ENCODE peak calls at places on chromosomes 11 and 22, in four cellular contexts. One of them, this sample, is unnamed.

GRCh38 chr11:30128269-30128932 is 102.4 kb upstream of the FSHB start:
- DNase-seq in HCT116: peak; percentile 12
- DNase-seq in GM23338: peak; percentile 68
- DNase-seq in OCI-LY7: peak; percentile 37
- DNase-seq in this sample: peak; percentile 80

GRCh38 chr22:50326959-50327710 is at the start of gene DENND6B:
- DNase-seq in GM23338: peak; percentile 85
- DNase-seq in OCI-LY7: peak; percentile 87
- DNase-seq in HCT116: no peak
- DNase-seq in this sample: peak; percentile 93

GRCh38 chr11:68213135-68213515 is at the start of gene KMT5B:
- DNase-seq in OCI-LY7: no peak
- DNase-seq in GM23338: peak; percentile 72
- DNase-seq in HCT116: peak; percentile 12
- DNase-seq in this sample: no peak

GRCh38 chr22:48254311-48254873 is 1491.9 kb downstream of the TBC1D22A start:
- DNase-seq in OCI-LY7: no peak
- DNase-seq in GM23338: no peak
- DNase-seq in HCT116: no peak
- DNase-seq in this sample: no peak

GRCh38 chr11:62402226-62402625 is 16.6 kb upstream of the SCGB1A1 start:
- DNase-seq in OCI-LY7: no peak
- DNase-seq in GM23338: no peak
- DNase-seq in HCT116: no peak
- DNase-seq in this sample: peak; percentile 57

GRCh38 chr22:17920145-17920605 is 104.2 kb downstream of the MICAL3 start:
- DNase-seq in HCT116: no peak
- DNase-seq in GM23338: peak; percentile 69
- DNase-seq in OCI-LY7: no peak
- DNase-seq in this sample: no peak

GRCh38 chr11:1844221-1845094 is 5.7 kb downstream of the TNNI2 start:
- DNase-seq in GM23338: no peak
- DNase-seq in OCI-LY7: no peak
- DNase-seq in HCT116: no peak
- DNase-seq in this sample: no peak

GRCh38 chr11:19253149-19253540 is 12.4 kb upstream of the E2F8 start:
- DNase-seq in HCT116: no peak
- DNase-seq in GM23338: no peak
- DNase-seq in OCI-LY7: no peak
- DNase-seq in this sample: no peak

GRCh38 chr11:45102361-45102809 is 44.1 kb upstream of the PRDM11 start:
- DNase-seq in HCT116: no peak
- DNase-seq in OCI-LY7: no peak
- DNase-seq in GM23338: no peak
- DNase-seq in this sample: peak; percentile 27

GRCh38 chr22:45871721-45872120 is 105.2 kb downstream of the WNT7B start:
- DNase-seq in HCT116: no peak
- DNase-seq in OCI-LY7: no peak
- DNase-seq in GM23338: no peak
- DNase-seq in this sample: no peak

GRCh38 chr22:50057292-50057867 is 718 bp downstream of the TTLL8 start:
- DNase-seq in HCT116: no peak
- DNase-seq in OCI-LY7: no peak
- DNase-seq in GM23338: no peak
- DNase-seq in this sample: no peak

GRCh38 chr11:96388891-96389603 is 665 bp downstream of the CCDC82 start:
- DNase-seq in HCT116: peak; percentile 18
- DNase-seq in OCI-LY7: peak; percentile 62
- DNase-seq in GM23338: peak; percentile 88
- DNase-seq in this sample: peak; percentile 77

GRCh38 chr11:35246725-35247124 is 107.8 kb downstream of the CD44 start:
- DNase-seq in HCT116: no peak
- DNase-seq in OCI-LY7: no peak
- DNase-seq in GM23338: no peak
- DNase-seq in this sample: peak; percentile 92

GRCh38 chr11:106447631-106448191 is 370.2 kb downstream of the AASDHPPT start:
- DNase-seq in GM23338: no peak
- DNase-seq in HCT116: no peak
- DNase-seq in OCI-LY7: no peak
- DNase-seq in this sample: peak; percentile 8

GRCh38 chr11:79167510-79168188 is 273.2 kb downstream of the TENM4 start:
- DNase-seq in GM23338: no peak
- DNase-seq in OCI-LY7: no peak
- DNase-seq in HCT116: no peak
- DNase-seq in this sample: no peak

GRCh38 chr11:57530215-57530595 is 349 bp downstream of the TIMM10 start:
- DNase-seq in HCT116: no peak
- DNase-seq in GM23338: no peak
- DNase-seq in OCI-LY7: peak; percentile 25
- DNase-seq in this sample: no peak

GRCh38 chr11:60848714-60849151 is 6.8 kb downstream of the CCDC86 start:
- DNase-seq in HCT116: no peak
- DNase-seq in OCI-LY7: no peak
- DNase-seq in GM23338: no peak
- DNase-seq in this sample: no peak

GRCh38 chr11:60851327-60852059 is 4.3 kb downstream of the PTGDR2 start:
- DNase-seq in HCT116: no peak
- DNase-seq in GM23338: no peak
- DNase-seq in OCI-LY7: no peak
- DNase-seq in this sample: no peak

GRCh38 chr11:60847906-60848305 is 6.0 kb downstream of the CCDC86 start:
- DNase-seq in HCT116: no peak
- DNase-seq in OCI-LY7: no peak
- DNase-seq in GM23338: no peak
- DNase-seq in this sample: no peak

GRCh38 chr11:60852060-60852638 is 3.6 kb downstream of the PTGDR2 start:
- DNase-seq in OCI-LY7: no peak
- DNase-seq in GM23338: peak; percentile 61
- DNase-seq in HCT116: no peak
- DNase-seq in this sample: no peak

GRCh38 chr11:60849641-60850520 is 5.9 kb downstream of the PTGDR2 start:
- DNase-seq in HCT116: no peak
- DNase-seq in OCI-LY7: no peak
- DNase-seq in GM23338: no peak
- DNase-seq in this sample: no peak
- H3K9me2 ChIP-seq in HCT116: no peaks in the 10 kb centered on the region
- H3K9me2 ChIP-seq in OCI-LY7: no peaks in the 10 kb centered on the region
- H3K9me2 ChIP-seq in GM23338: no peaks in the 10 kb centered on the region
- H3K9me2 ChIP-seq in this sample: no peaks in the 10 kb centered on the region

DNA sequence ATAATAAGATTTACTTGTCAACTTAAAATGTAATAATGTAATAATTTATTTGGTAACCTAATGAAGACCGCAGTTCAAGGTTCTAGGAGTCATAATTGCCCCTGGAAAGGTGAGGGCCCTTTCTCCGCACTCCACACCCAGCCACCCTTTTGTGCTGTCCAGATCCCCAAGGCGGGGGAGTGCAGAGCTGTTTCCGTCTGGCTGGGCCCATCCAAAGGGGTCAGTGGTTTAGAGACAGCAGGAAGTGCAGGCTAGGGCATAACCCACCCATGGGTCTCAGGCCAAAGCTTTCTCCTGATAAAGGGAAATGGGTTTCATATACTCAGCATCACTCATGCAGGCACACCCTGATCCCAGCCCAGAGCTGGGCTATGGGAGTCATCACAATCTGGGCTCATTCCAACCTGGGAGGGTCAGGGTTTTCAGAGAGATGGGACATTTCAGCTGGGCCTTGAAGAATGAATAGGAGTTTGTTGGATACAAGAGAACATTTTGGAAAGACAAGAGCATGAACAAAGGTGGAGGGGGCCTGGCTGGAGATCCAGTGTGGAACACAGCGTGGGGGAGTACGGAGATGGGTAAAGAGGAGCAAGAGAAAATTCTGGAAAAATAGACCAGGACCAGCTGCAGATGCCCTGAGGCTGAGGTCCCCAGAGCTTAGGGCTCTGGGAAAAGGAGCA is 432.2 kb downstream of the TBC1D22A start:
- DNase-seq in HCT116: no peak
- DNase-seq in OCI-LY7: no peak
- DNase-seq in GM23338: no peak
- DNase-seq in this sample: no peak
- H3K79me2 ChIP-seq in HCT116: no peaks in the 10 kb centered on the region
- H3K79me2 ChIP-seq in OCI-LY7: no peaks in the 10 kb centered on the region
- H3K79me2 ChIP-seq in GM23338: no peaks in the 10 kb centered on the region
- H3K79me2 ChIP-seq in this sample: no peaks in the 10 kb centered on the region

DNA sequence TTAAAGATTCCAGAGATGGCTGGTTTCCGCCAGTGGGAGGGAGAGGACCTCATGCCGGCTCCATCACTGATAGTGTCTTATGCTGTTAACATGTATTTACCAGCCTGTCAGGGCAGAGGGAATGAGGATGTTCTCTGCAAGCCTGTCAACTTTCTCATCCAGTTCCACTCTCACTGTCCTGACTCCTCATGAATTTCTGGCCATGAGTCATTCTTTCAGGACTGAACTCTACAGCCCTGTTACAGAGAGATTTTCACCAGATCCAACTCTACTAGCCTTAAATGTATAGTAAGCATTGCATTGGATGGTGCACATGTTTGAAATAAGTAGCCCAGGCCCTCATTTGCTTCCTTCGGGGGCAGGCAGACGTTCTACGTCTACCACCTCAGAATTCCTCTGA is 387.7 kb downstream of the TMEM135 start:
- DNase-seq in OCI-LY7: no peak
- DNase-seq in HCT116: no peak
- DNase-seq in GM23338: no peak
- DNase-seq in this sample: peak; percentile 78
- H3K27ac ChIP-seq in OCI-LY7: no peak overlapping the region
- H3K27ac ChIP-seq in HCT116: no peak overlapping the region
- H3K27ac ChIP-seq in GM23338: no peak overlapping the region
- H3K27ac ChIP-seq in this sample: peak overlapping the region; percentile 64

DNA sequence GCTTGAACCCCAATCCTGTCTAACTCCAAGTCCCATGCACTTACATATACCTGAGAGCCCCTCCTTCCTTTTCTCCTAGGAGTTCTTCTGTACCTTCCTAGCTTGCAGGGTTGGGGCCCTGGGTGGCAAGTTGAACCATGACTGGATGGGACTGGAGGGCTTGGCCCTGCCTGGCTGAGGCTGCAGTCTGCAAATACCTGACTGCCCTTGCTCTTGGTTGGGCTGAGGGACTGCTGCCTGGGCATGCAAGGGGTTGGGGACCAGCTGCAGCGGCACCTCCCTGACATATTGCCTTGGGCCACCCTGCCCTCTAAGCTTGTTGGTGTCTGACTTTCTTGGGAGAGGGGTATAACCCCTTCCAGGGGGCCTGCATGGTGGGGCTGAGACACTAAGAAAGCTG is 9.8 kb upstream of the SLC39A13 start:
- DNase-seq in HCT116: no peak
- DNase-seq in OCI-LY7: no peak
- DNase-seq in GM23338: no peak
- DNase-seq in this sample: no peak
- H3K9me2 ChIP-seq in HCT116: no peaks in the 10 kb centered on the region
- H3K9me2 ChIP-seq in OCI-LY7: no peaks in the 10 kb centered on the region
- H3K9me2 ChIP-seq in GM23338: no peaks in the 10 kb centered on the region
- H3K9me2 ChIP-seq in this sample: no peaks in the 10 kb centered on the region

GRCh38 chr11:64566915-64567882 is 23.8 kb upstream of the SLC22A12 start:
- DNase-seq in HCT116: no peak
- DNase-seq in GM23338: no peak
- DNase-seq in OCI-LY7: no peak
- DNase-seq in this sample: no peak
- H3K79me2 ChIP-seq in HCT116: no peaks in the 10 kb centered on the region
- H3K79me2 ChIP-seq in GM23338: no peaks in the 10 kb centered on the region
- H3K79me2 ChIP-seq in OCI-LY7: no peaks in the 10 kb centered on the region
- H3K79me2 ChIP-seq in this sample: no peaks in the 10 kb centered on the region

DNA sequence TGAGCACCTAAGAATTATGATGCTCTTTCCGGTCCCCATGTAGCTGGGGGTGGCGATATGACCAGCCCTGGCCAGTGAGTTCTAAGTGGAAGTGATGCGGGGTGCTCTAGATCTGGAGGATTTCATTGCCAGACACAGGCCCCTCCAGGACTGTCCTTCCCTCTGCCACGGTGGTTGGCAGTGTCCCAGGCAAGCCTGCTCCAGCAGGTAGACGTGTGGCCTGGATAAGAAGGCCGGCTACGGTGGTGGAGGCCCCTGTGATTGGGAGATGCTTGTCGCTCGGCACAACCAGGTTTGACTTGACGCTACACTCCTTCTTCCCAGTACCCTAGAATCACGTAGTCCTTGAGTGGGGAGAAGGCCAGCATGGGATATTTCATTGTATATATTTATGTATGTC is 9.1 kb upstream of the ARHGAP8 start:
- DNase-seq in OCI-LY7: no peak
- DNase-seq in HCT116: no peak
- DNase-seq in GM23338: no peak
- DNase-seq in this sample: no peak
- H3K27ac ChIP-seq in OCI-LY7: no peak overlapping the region
- H3K27ac ChIP-seq in HCT116: no peak overlapping the region
- H3K27ac ChIP-seq in GM23338: no peak overlapping the region
- H3K27ac ChIP-seq in this sample: no peak overlapping the region

GRCh38 chr11:60743058-60743457 is 13.6 kb upstream of the MS4A15 start:
- DNase-seq in OCI-LY7: no peak
- DNase-seq in HCT116: no peak
- DNase-seq in GM23338: peak; percentile 15
- DNase-seq in this sample: no peak

GRCh38 chr11:60744114-60744513 is 12.6 kb upstream of the MS4A15 start:
- DNase-seq in OCI-LY7: no peak
- DNase-seq in GM23338: no peak
- DNase-seq in HCT116: no peak
- DNase-seq in this sample: no peak

GRCh38 chr11:60739114-60739513 is 14.6 kb downstream of the MS4A18 start:
- DNase-seq in OCI-LY7: no peak
- DNase-seq in HCT116: no peak
- DNase-seq in GM23338: peak; percentile 72
- DNase-seq in this sample: no peak

DNA sequence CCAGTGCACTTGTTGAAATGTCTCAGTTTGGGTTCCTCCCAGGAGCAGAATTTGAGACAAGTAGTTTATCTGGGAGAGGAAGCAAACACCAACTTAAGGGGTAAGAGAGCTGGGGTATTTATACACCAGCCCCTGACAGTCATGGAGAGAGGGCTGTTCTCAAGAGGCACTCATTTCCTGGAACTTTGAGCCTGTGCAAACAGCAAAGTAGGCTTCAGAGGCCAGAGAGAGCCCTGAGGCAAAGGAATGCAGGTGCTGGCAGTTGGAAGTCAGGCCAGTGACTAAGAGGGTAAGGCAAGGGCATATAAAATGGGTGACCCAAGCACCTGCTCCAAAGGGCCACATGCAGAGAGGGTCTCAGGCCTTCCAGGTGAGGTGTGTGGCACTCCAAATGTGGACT is 16.1 kb downstream of the MS4A18 start:
- DNase-seq in OCI-LY7: no peak
- DNase-seq in HCT116: no peak
- DNase-seq in GM23338: no peak
- DNase-seq in this sample: no peak
- H3K9me2 ChIP-seq in OCI-LY7: no peaks in the 10 kb centered on the region
- H3K9me2 ChIP-seq in HCT116: no peaks in the 10 kb centered on the region
- H3K9me2 ChIP-seq in GM23338: no peaks in the 10 kb centered on the region
- H3K9me2 ChIP-seq in this sample: no peaks in the 10 kb centered on the region

GRCh38 chr11:88338223-88338661 is 706 bp upstream of the CTSC start:
- DNase-seq in GM23338: peak; percentile 41
- DNase-seq in OCI-LY7: peak; percentile 72
- DNase-seq in HCT116: no peak
- DNase-seq in this sample: peak; percentile 78
- H3K79me2 ChIP-seq in GM23338: peaks cover 47% of the 10 kb centered on the region
- H3K79me2 ChIP-seq in OCI-LY7: peaks cover 42% of the 10 kb centered on the region
- H3K79me2 ChIP-seq in HCT116: peaks cover 9% of the 10 kb centered on the region
- H3K79me2 ChIP-seq in this sample: no peaks in the 10 kb centered on the region

This sample was measured in GM23248.